ENCODE peak calls at places on chromosomes 5 and 9, in six cellular contexts. U, D, V, A, M and F are unnamed samples.

GRCh38 chr9:93248373-93248772 is 64.4 kb downstream of the WNK2 start:
- DNase-seq in U (no peak), D (no peak), V (no peak), A (no peak), M (no peak), F (no peak)

GRCh38 chr5:115243412-115243811 is 19.3 kb downstream of the PGGT1B start:
- DNase-seq in U (no peak), D (no peak), V (peak), A (no peak), M (peak), F (no peak)

GRCh38 chr9:20558609-20559016 is 63.7 kb downstream of the MLLT3 start:
- DNase-seq in U (no peak), D (no peak), V (peak), A (peak), M (peak), F (no peak)

GRCh38 chr5:88952344-88952743 is 69.4 kb upstream of the MEF2C start:
- DNase-seq in U (peak), D (no peak), V (peak), A (no peak), M (peak), F (no peak)

GRCh38 chr9:10613413-10613812 is 611 bp upstream of the PTPRD start:
- DNase-seq in U (no peak), D (no peak), V (no peak), A (no peak), M (no peak), F (no peak)

GRCh38 chr5:111703662-111704061 is 53.3 kb downstream of the NREP start:
- DNase-seq in U (no peak), D (no peak), V (no peak), A (no peak), M (no peak), F (no peak)

GRCh38 chr9:6525326-6526040 is 112.5 kb downstream of the UHRF2 start:
- DNase-seq in U (no peak), D (no peak), V (no peak), A (no peak), M (peak), F (no peak)

GRCh38 chr9:79944991-79945390 is 373.2 kb downstream of the TLE4 start:
- DNase-seq in U (no peak), D (no peak), V (no peak), A (no peak), M (no peak), F (no peak)

GRCh38 chr9:130893250-130894101 is 3.1 kb downstream of the QRFP start:
- DNase-seq in U (no peak), D (no peak), V (no peak), A (no peak), M (no peak), F (no peak)

GRCh38 chr5:129377504-129377903 is 82.6 kb upstream of the ADAMTS19 start:
- DNase-seq in U (no peak), D (no peak), V (no peak), A (no peak), M (no peak), F (no peak)

DNA sequence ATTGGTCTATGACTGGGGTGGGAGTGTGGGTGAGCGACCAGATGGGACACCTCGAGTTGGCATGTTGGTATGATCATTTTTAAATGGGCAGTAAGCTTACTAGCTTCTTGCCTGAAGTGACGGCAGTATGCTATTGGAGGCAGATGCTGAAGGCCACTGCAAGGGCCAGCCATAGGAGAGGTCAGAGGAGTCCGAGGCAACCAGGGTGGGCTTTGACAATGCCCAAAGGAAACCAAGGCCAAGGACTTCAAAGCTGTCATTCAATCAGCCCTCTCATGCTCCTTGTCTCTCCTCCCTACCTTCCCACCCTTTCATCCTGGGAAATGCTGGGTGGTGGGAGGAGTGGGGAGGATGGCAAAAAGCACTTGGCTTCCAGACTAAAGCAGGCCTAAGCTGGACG is 57.1 kb upstream of the GLRX start:
- DNase-seq in U (no peak), D (no peak), V (no peak), A (no peak), M (no peak), F (no peak)
- TF ChIP-seq CTCF in U (no peak), D (no peak), V (no peak), A (no peak), M (no peak), F (no peak)

GRCh38 chr5:133485468-133485867 is 126.9 kb downstream of the FSTL4 start:
- DNase-seq in U (no peak), D (no peak), V (no peak), A (no peak), M (no peak), F (no peak)

GRCh38 chr5:133487093-133487492 is 125.2 kb downstream of the FSTL4 start:
- DNase-seq in U (no peak), D (no peak), V (no peak), A (no peak), M (no peak), F (no peak)

DNA sequence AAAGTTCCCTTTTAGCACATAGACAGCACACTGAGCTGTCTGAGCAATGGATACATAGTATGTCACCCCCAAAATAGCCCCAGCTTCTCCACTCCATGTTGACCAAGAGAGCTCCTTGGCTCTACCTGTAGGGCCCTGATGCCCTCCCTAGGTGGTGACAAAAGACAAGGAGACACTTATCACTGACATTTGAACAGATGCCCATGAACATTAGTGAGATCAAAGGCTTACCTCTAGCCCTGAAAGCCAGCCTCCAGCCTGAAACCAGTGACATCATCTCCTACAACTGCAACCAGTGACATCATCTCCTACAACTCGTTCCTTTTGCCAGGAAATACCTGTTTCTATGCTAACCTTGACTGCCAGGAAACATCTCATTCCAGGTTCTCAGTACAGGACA is 122.7 kb downstream of the FSTL4 start:
- DNase-seq in U (peak), D (no peak), V (no peak), A (no peak), M (no peak), F (no peak)
- TF ChIP-seq CTCF in U (peak), D (no peak), V (no peak), A (peak), M (no peak), F (no peak)

DNA sequence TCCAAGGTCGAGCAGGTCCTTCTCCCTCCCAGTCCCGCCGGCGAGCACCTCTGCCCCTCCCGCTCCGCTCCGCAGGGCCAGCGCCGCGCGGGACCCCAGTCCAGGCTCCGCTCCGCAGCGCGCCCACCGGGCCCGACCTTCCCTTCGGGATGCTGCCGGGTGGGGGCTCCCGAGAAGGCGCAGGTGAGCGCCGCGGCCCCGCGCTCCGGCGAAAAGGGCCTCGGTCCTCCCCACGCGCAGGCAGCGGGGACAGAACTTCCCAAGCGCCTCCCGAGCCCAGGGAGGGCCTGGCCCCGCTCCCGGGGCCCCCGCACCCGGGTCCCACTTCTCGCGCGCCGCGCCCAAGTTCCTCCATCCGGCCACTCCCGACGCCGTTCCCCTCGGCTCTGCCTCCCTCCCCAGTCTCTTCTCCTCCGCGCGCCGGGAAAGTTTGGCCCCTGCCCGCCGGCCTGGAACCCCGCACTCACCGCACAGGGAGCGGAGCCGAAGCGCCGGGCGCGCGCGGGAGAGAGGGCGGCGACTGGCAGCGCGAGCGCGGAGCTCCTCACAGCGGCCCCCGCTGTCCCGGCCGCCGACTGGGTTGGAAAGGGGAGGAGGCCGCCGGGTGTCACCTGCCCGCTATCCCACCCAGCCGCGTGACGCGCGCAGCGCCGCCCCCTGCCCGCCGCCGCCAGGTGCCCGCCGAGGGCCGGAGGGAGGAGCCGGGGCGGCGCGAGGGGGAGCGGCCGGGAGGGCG is at the start of gene ELOVL7:
- DNase-seq in U (peak), D (no peak), V (peak), A (no peak), M (peak), F (no peak)
- TF ChIP-seq CTCF in U (peak), D (peak), V (peak), A (peak), M (no peak), F (no peak)

GRCh38 chr5:66498791-66499207 is 97.4 kb upstream of the MAST4 start:
- DNase-seq in U (no peak), D (no peak), V (peak), A (peak), M (peak), F (no peak)
- TF ChIP-seq CTCF in U (peak), D (no peak), V (peak), A (peak), M (peak), F (no peak)

DNA sequence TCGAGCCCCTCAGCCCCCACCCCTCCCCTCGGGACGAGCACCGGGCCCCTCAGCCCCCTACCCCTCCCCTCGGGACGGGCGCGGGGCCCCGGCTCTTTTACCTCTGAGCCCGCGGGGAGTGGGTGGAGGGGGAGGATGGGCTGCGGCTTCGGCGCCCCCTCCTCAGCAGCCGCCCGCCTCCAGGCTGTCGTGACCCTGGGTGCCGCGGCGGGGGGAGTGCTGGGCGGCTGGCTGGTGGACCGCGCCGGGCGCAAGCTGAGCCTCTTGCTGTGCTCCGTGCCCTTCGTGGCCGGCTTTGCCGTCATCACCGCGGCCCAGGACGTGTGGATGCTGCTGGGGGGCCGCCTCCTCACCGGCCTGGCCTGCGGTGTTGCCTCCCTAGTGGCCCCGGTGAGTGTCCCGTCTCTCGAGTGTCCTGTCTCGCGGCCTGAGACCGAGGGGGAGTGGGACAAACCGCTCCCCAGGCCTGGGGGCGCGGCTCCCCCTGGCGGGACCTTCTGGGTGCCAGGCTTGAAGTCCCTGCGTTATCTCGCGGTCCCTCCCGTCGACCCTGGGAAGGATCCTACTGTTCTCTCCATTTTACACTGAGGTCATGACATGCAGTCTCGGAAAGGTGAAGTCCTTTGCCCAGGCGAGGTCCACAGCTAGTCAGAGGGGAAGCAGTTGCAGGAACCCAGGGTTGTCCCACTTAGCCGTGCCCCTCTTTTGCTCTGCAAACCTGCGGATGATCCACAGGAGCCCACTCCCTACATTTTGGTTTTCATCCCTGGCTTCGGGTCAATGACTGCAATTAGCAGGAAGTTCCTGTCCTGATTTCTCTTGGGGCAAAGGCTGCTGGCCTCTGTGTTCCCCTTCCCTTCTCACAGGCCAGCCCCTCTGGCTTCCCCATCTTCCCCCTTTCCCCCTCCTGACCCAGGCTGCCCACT is 1.0 kb downstream of the SLC2A8 start:
- DNase-seq in U (no peak), D (peak), V (peak), A (no peak), M (peak), F (no peak)
- TF ChIP-seq CTCF in U (peak), D (peak), V (peak), A (peak), M (peak), F (no peak)

GRCh38 chr9:18396102-18396728 is 77.7 kb upstream of the ADAMTSL1 start:
- DNase-seq in U (no peak), D (no peak), V (peak), A (no peak), M (peak), F (no peak)
- TF ChIP-seq CTCF in U (no peak), D (no peak), V (peak), A (peak), M (peak), F (no peak)